ENCODE peak calls at places on chromosomes 7 and 10, in six cellular contexts. One of them, this sample, is unnamed.

GRCh38 chr7:95104739-95105138 is 197.3 kb downstream of the PPP1R9A start:
- DNase-seq in AG04450: no peak
- DNase-seq in cardiac muscle cell: no peak
- DNase-seq in spleen: no peak
- DNase-seq in HFF-Myc: no peak
- DNase-seq in SK-N-SH: no peak
- DNase-seq in this sample: peak; percentile 96

GRCh38 chr7:74525881-74526280 is 72.2 kb downstream of the GTF2IRD1 start:
- DNase-seq in AG04450: no peak
- DNase-seq in cardiac muscle cell: no peak
- DNase-seq in spleen: no peak
- DNase-seq in HFF-Myc: no peak
- DNase-seq in SK-N-SH: no peak
- DNase-seq in this sample: no peak

GRCh38 chr7:140541513-140542192 is 62.3 kb upstream of the MKRN1 start:
- DNase-seq in AG04450: peak; percentile 82
- DNase-seq in cardiac muscle cell: peak; percentile 82
- DNase-seq in spleen: peak; percentile 53
- DNase-seq in HFF-Myc: peak; percentile 97
- DNase-seq in SK-N-SH: peak; percentile 61
- DNase-seq in this sample: peak; percentile 47

GRCh38 chr7:31890198-31890597 is 180.0 kb downstream of the PDE1C start:
- DNase-seq in AG04450: no peak
- DNase-seq in cardiac muscle cell: no peak
- DNase-seq in spleen: no peak
- DNase-seq in HFF-Myc: no peak
- DNase-seq in SK-N-SH: no peak
- DNase-seq in this sample: no peak

GRCh38 chr10:50982989-50983388 is 91.3 kb upstream of the PRKG1 start:
- DNase-seq in AG04450: no peak
- DNase-seq in cardiac muscle cell: no peak
- DNase-seq in spleen: no peak
- DNase-seq in HFF-Myc: no peak
- DNase-seq in SK-N-SH: no peak
- DNase-seq in this sample: no peak

GRCh38 chr7:132738254-132738653 is 162.0 kb upstream of the PLXNA4 start:
- DNase-seq in AG04450: peak; percentile 72
- DNase-seq in cardiac muscle cell: no peak
- DNase-seq in spleen: no peak
- DNase-seq in HFF-Myc: peak; percentile 54
- DNase-seq in SK-N-SH: no peak
- DNase-seq in this sample: peak; percentile 57

GRCh38 chr10:44356139-44357115 is 28.5 kb downstream of the CXCL12 start:
- DNase-seq in AG04450: no peak
- DNase-seq in cardiac muscle cell: no peak
- DNase-seq in spleen: no peak
- DNase-seq in HFF-Myc: no peak
- DNase-seq in SK-N-SH: no peak
- DNase-seq in this sample: no peak

GRCh38 chr10:61835069-61835908 is 66.2 kb upstream of the ARID5B start:
- DNase-seq in AG04450: peak; percentile 38
- DNase-seq in cardiac muscle cell: peak; percentile 59
- DNase-seq in spleen: no peak
- DNase-seq in HFF-Myc: peak; percentile 70
- DNase-seq in SK-N-SH: peak; percentile 15
- DNase-seq in this sample: peak; percentile 64

GRCh38 chr10:78953124-78954008 is 115.4 kb upstream of the ZMIZ1 start:
- DNase-seq in AG04450: no peak
- DNase-seq in cardiac muscle cell: no peak
- DNase-seq in spleen: no peak
- DNase-seq in HFF-Myc: peak; percentile 40
- DNase-seq in SK-N-SH: no peak
- DNase-seq in this sample: no peak

GRCh38 chr7:133623716-133624115 is 370.8 kb downstream of the EXOC4 start:
- DNase-seq in AG04450: no peak
- DNase-seq in cardiac muscle cell: peak; percentile 75
- DNase-seq in spleen: no peak
- DNase-seq in HFF-Myc: no peak
- DNase-seq in SK-N-SH: no peak
- DNase-seq in this sample: no peak

GRCh38 chr7:142300689-142301088 is 42.8 kb upstream of the PRSS58 start:
- DNase-seq in AG04450: no peak
- DNase-seq in cardiac muscle cell: no peak
- DNase-seq in spleen: no peak
- DNase-seq in HFF-Myc: no peak
- DNase-seq in SK-N-SH: peak; percentile 23
- DNase-seq in this sample: no peak

GRCh38 chr10:35336921-35337741 is 822 bp downstream of the CCNY start:
- DNase-seq in AG04450: no peak
- DNase-seq in cardiac muscle cell: peak; percentile 65
- DNase-seq in spleen: peak; percentile 91
- DNase-seq in HFF-Myc: no peak
- DNase-seq in SK-N-SH: peak; percentile 82
- DNase-seq in this sample: no peak

GRCh38 chr7:122628651-122629411 is 70.1 kb downstream of the RNF133 start:
- DNase-seq in AG04450: no peak
- DNase-seq in cardiac muscle cell: no peak
- DNase-seq in spleen: no peak
- DNase-seq in HFF-Myc: no peak
- DNase-seq in SK-N-SH: no peak
- DNase-seq in this sample: no peak

GRCh38 chr10:133110609-133111275 is 23.0 kb downstream of the ADGRA1 start:
- DNase-seq in AG04450: no peak
- DNase-seq in cardiac muscle cell: no peak
- DNase-seq in spleen: no peak
- DNase-seq in HFF-Myc: no peak
- DNase-seq in SK-N-SH: no peak
- DNase-seq in this sample: no peak

GRCh38 chr10:119713744-119714483 is 11.9 kb upstream of the INPP5F start:
- DNase-seq in AG04450: no peak
- DNase-seq in cardiac muscle cell: no peak
- DNase-seq in spleen: no peak
- DNase-seq in HFF-Myc: no peak
- DNase-seq in SK-N-SH: peak; percentile 27
- DNase-seq in this sample: no peak

GRCh38 chr10:93431361-93431760 is 50.8 kb downstream of the MYOF start:
- DNase-seq in AG04450: no peak
- DNase-seq in cardiac muscle cell: no peak
- DNase-seq in spleen: no peak
- DNase-seq in HFF-Myc: no peak
- DNase-seq in SK-N-SH: no peak
- DNase-seq in this sample: no peak

DNA sequence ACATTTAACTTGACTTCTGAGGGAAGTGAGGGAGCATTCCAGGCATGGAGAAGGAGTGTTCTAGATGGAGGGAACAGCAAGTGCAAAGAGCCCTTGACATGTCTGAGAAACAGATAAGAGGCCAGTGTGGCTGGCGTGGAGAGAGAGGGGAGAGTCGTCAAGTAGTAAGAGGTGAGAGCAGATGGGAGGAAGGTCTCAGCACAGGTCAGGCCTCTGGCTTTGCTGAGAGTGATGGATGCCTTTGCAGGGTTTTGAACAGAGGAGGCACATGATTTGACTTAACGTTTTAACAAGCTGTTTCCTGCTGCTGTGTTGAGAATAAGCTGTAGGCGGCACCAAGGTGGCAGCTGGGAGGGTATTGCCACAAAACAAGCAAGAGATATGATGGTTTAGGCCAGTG is 97.2 kb downstream of the KAT6B start:
- DNase-seq in AG04450: no peak
- DNase-seq in cardiac muscle cell: peak; percentile 91
- DNase-seq in spleen: no peak
- DNase-seq in HFF-Myc: no peak
- DNase-seq in SK-N-SH: no peak
- DNase-seq in this sample: no peak
- TF ChIP-seq CTCF in AG04450: no peak
- TF ChIP-seq CTCF in cardiac muscle cell: no peak
- TF ChIP-seq CTCF in spleen: no peak
- TF ChIP-seq CTCF in HFF-Myc: no peak
- TF ChIP-seq CTCF in SK-N-SH: no peak
- TF ChIP-seq CTCF in this sample: no peak

GRCh38 chr7:27185013-27185707 is at the start of gene HOXA11:
- DNase-seq in AG04450: no peak
- DNase-seq in cardiac muscle cell: no peak
- DNase-seq in spleen: peak; percentile 63
- DNase-seq in HFF-Myc: peak; percentile 98
- DNase-seq in SK-N-SH: no peak
- DNase-seq in this sample: no peak

GRCh38 chr7:27184342-27185012 is 555 bp downstream of the HOXA11 start:
- DNase-seq in AG04450: no peak
- DNase-seq in cardiac muscle cell: peak; percentile 55
- DNase-seq in spleen: peak; percentile 75
- DNase-seq in HFF-Myc: no peak
- DNase-seq in SK-N-SH: peak; percentile 71
- DNase-seq in this sample: no peak

GRCh38 chr7:27182861-27183681 is 2.0 kb downstream of the HOXA11 start:
- DNase-seq in AG04450: no peak
- DNase-seq in cardiac muscle cell: no peak
- DNase-seq in spleen: peak; percentile 69
- DNase-seq in HFF-Myc: no peak
- DNase-seq in SK-N-SH: peak; percentile 55
- DNase-seq in this sample: no peak

GRCh38 chr7:27182285-27182827 is 2.7 kb downstream of the HOXA11 start:
- DNase-seq in AG04450: no peak
- DNase-seq in cardiac muscle cell: no peak
- DNase-seq in spleen: peak; percentile 29
- DNase-seq in HFF-Myc: no peak
- DNase-seq in SK-N-SH: no peak
- DNase-seq in this sample: no peak

DNA sequence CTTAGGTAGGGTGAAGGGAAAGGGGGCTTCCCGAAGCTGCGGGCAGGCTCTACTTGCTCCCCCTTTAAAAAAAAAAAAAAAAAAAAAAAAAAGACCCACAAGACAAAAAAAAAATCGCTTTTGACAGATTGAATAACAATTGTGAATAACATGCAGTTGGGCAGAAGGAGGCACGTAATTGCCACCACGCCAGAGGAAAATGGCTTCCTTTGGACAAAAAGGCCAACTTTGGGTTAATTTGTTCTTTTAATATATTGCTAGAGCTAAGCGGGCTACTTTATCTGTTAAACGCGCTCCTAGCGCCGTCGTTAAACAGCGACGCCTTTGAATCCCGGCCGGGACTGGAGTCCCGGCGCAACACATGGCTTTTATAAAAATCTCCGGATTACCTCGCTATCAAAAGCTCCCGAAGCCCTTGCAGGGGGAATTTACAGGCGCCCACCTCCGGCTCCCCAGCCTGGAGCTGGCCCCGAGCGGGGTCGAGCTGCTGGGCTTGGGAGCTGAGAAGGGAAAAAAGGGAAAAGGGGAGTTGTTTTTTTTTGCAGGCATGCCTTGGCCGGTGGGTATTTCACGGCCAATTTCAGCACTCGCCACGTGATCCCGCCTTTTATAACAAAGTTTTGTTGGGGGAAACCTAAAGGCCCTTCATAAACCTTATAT is 1.2 kb downstream of the HOXA11 start:
- DNase-seq in AG04450: no peak
- DNase-seq in cardiac muscle cell: no peak
- DNase-seq in spleen: peak; percentile 58
- DNase-seq in HFF-Myc: no peak
- DNase-seq in SK-N-SH: peak; percentile 75
- DNase-seq in this sample: no peak
- H3K4me3 ChIP-seq in AG04450: peak overlapping the region; percentile 31
- H3K4me3 ChIP-seq in cardiac muscle cell: peak overlapping the region; percentile 41
- H3K4me3 ChIP-seq in spleen: peak overlapping the region; percentile 29
- H3K4me3 ChIP-seq in HFF-Myc: peak overlapping the region; percentile 83
- H3K4me3 ChIP-seq in SK-N-SH: peak overlapping the region; percentile 37
- H3K4me3 ChIP-seq in this sample: peak overlapping the region; percentile 72

GRCh38 chr10:96935810-96936209 is 103.7 kb downstream of the LCOR start:
- DNase-seq in AG04450: no peak
- DNase-seq in cardiac muscle cell: no peak
- DNase-seq in spleen: no peak
- DNase-seq in HFF-Myc: no peak
- DNase-seq in SK-N-SH: no peak
- DNase-seq in this sample: no peak
- TF ChIP-seq CTCF in AG04450: no peak
- TF ChIP-seq CTCF in cardiac muscle cell: no peak
- TF ChIP-seq CTCF in spleen: no peak
- TF ChIP-seq CTCF in HFF-Myc: no peak
- TF ChIP-seq CTCF in SK-N-SH: no peak
- TF ChIP-seq CTCF in this sample: no peak

DNA sequence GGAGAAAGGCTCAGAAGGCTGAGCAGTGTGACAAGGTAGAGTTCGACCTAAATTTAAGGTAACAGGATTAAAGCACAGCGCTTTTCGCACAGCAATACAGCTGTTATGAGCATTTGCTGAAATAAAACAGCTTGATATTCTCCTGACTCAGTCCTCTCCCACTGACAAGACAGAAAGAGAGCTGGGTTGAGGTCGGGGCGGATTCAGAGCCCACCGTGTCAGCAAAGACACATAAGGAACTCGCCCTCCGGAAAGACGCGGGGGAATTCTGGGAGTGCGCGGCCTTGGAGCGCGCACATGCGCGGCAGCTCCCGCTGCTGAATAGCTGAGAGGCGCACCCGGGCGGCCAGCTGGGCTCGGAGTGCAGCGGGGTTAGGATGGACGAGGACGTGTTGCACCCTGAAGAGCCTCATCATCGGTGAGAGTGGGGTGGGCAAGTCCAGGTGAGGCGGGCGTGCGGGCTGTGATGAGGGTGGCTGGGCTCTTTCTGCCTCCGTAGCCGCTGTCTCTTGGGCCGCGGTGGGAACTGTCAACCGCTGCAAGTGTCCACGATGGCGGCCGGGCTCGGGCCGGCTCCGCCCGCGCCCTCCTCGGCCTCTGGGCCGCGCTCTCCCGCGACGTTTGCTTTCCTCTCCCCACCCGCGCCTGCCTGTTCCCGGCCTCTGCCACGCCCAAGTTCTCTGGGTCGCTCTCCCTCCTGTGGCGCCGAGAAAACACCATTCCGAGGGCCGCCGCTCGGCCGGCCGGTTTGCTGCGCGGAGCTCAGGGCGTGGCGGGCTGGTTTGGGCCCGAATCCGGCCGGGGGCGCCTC is 120.6 kb downstream of the LYZL1 start:
- DNase-seq in AG04450: peak; percentile 8
- DNase-seq in cardiac muscle cell: peak; percentile 44
- DNase-seq in spleen: peak; percentile 90
- DNase-seq in HFF-Myc: no peak
- DNase-seq in SK-N-SH: peak; percentile 88
- DNase-seq in this sample: no peak
- H3K4me3 ChIP-seq in AG04450: peak overlapping the region; percentile 92
- H3K4me3 ChIP-seq in cardiac muscle cell: peak overlapping the region; percentile 38
- H3K4me3 ChIP-seq in spleen: peak overlapping the region; percentile 69
- H3K4me3 ChIP-seq in HFF-Myc: peak overlapping the region; percentile 67
- H3K4me3 ChIP-seq in SK-N-SH: peak overlapping the region; percentile 88
- H3K4me3 ChIP-seq in this sample: peak overlapping the region; percentile 68

GRCh38 chr7:151091003-151091402 is 4.7 kb downstream of the AGAP3 start:
- DNase-seq in AG04450: no peak
- DNase-seq in cardiac muscle cell: no peak
- DNase-seq in spleen: no peak
- DNase-seq in HFF-Myc: no peak
- DNase-seq in SK-N-SH: no peak
- DNase-seq in this sample: no peak

GRCh38 chr7:151089893-151090730 is 3.8 kb downstream of the AGAP3 start:
- DNase-seq in AG04450: no peak
- DNase-seq in cardiac muscle cell: no peak
- DNase-seq in spleen: no peak
- DNase-seq in HFF-Myc: no peak
- DNase-seq in SK-N-SH: no peak
- DNase-seq in this sample: no peak

GRCh38 chr7:151091988-151092387 is 5.7 kb downstream of the AGAP3 start:
- DNase-seq in AG04450: no peak
- DNase-seq in cardiac muscle cell: no peak
- DNase-seq in spleen: no peak
- DNase-seq in HFF-Myc: no peak
- DNase-seq in SK-N-SH: no peak
- DNase-seq in this sample: no peak

GRCh38 chr7:151093748-151094147 is 7.5 kb downstream of the AGAP3 start:
- DNase-seq in AG04450: no peak
- DNase-seq in cardiac muscle cell: no peak
- DNase-seq in spleen: no peak
- DNase-seq in HFF-Myc: no peak
- DNase-seq in SK-N-SH: no peak
- DNase-seq in this sample: no peak

GRCh38 chr7:151091431-151091830 is 5.2 kb downstream of the AGAP3 start:
- DNase-seq in AG04450: no peak
- DNase-seq in cardiac muscle cell: no peak
- DNase-seq in spleen: no peak
- DNase-seq in HFF-Myc: no peak
- DNase-seq in SK-N-SH: no peak
- DNase-seq in this sample: no peak
- TF ChIP-seq CTCF in AG04450: peak; percentile 56
- TF ChIP-seq CTCF in cardiac muscle cell: peak; percentile 61
- TF ChIP-seq CTCF in spleen: peak; percentile 50
- TF ChIP-seq CTCF in HFF-Myc: peak; percentile 72
- TF ChIP-seq CTCF in SK-N-SH: peak; percentile 67
- TF ChIP-seq CTCF in this sample: peak; percentile 80

This sample was measured in epithelial cell of proximal tubule.